ENCODE peak calls at places on chromosomes 1 and 21, in four cellular contexts. X is Ammon's horn, S is Right ventricle myocardium superior, I is astrocyte of the spinal cord. W is an unnamed sample.

GRCh38 chr1:37556712-37557196 is at the start of gene DNALI1:
- DNase-seq in X (peak; percentile 92), I (peak; percentile 93), S (peak; percentile 88), W (peak; percentile 96)

GRCh38 chr1:22229374-22229773 is 86.5 kb upstream of the WNT4 start:
- DNase-seq in X (no peak), I (no peak), S (no peak), W (no peak)

GRCh38 chr1:226882631-226883409 is 12.4 kb downstream of the PSEN2 start:
- DNase-seq in S (no peak), I (no peak), X (no peak), W (no peak)

GRCh38 chr1:244214009-244214967 is 163.2 kb downstream of the ZBTB18 start:
- DNase-seq in X (no peak), I (peak; percentile 99), S (peak; percentile 58), W (peak; percentile 77)

GRCh38 chr1:18972991-18973390 is 16.5 kb upstream of the IFFO2 start:
- DNase-seq in S (no peak), X (no peak), I (no peak), W (peak; percentile 35)

GRCh38 chr21:33991091-33991490 is 75.5 kb upstream of the ATP5PO start:
- DNase-seq in I (no peak), S (no peak), X (no peak), W (no peak)

GRCh38 chr1:247448107-247448778 is 9.7 kb downstream of the OR2B11 start:
- DNase-seq in S (peak; percentile 83), X (peak; percentile 66), I (peak; percentile 75), W (peak; percentile 76)

GRCh38 chr1:60068393-60069045 is 5.1 kb downstream of the C1orf87 start:
- DNase-seq in S (no peak), I (peak; percentile 81), X (no peak), W (no peak)

GRCh38 chr1:228337711-228338520 is 68.7 kb downstream of the TRIM11 start:
- DNase-seq in X (no peak), S (peak; percentile 40), I (no peak), W (peak; percentile 54)

GRCh38 chr21:33412832-33413519 is 9.8 kb downstream of the IFNGR2 start:
- DNase-seq in I (no peak), S (peak; percentile 30), X (no peak), W (no peak)

GRCh38 chr21:22115746-22116145 is 1117.5 kb downstream of the NCAM2 start:
- DNase-seq in I (no peak), X (no peak), S (no peak), W (no peak)

GRCh38 chr1:2129256-2129943 is 65.2 kb downstream of the FAAP20 start:
- DNase-seq in I (no peak), X (no peak), S (no peak), W (no peak)

GRCh38 chr1:154352581-154353459 is 27.5 kb downstream of the ATP8B2 start:
- DNase-seq in I (peak; percentile 34), X (peak; percentile 63), S (peak; percentile 63), W (no peak)

GRCh38 chr1:39124282-39124681 is 80.2 kb upstream of the MACF1 start:
- DNase-seq in S (no peak), I (no peak), X (no peak), W (no peak)

GRCh38 chr1:59332983-59333382 is 36.1 kb downstream of the FGGY start:
- DNase-seq in S (no peak), X (no peak), I (peak; percentile 71), W (no peak)

GRCh38 chr1:167068761-167069160 is 21.4 kb downstream of the GPA33 start:
- DNase-seq in X (no peak), S (no peak), I (no peak), W (no peak)

W was measured in sigmoid colon.